ENCODE peak calls at places on chromosomes 7 and 10, in four cellular contexts. S is GM23248, G is A549, E is lower lobe of right lung. F is an unnamed sample. For H3K4me1, the result is how much of the 10 kb centered on the place peaks cover.

GRCh38 chr7:92953657-92954056 is 117.3 kb upstream of the CDK6 start:
- DNase-seq in S (peak), G (no peak), E (no peak), F (no peak)

GRCh38 chr10:22505923-22506685 is 160.8 kb downstream of the SPAG6 start:
- DNase-seq in S (peak), G (no peak), E (no peak), F (no peak)

GRCh38 chr7:103148131-103148993 is 537 bp downstream of the NAPEPLD start:
- DNase-seq in S (peak), G (no peak), E (no peak), F (no peak)

GRCh38 chr10:131617113-131617877 is 283.5 kb upstream of the PPP2R2D start:
- DNase-seq in S (no peak), G (no peak), E (no peak), F (no peak)

GRCh38 chr10:130050721-130051120 is 59.9 kb downstream of the C10orf143 start:
- DNase-seq in S (no peak), G (no peak), E (no peak), F (no peak)

GRCh38 chr7:158549176-158549833 is 38.3 kb downstream of the PTPRN2 start:
- DNase-seq in S (peak), G (no peak), E (peak), F (peak)

GRCh38 chr10:8656261-8656660 is 601.8 kb downstream of the GATA3 start:
- DNase-seq in S (no peak), G (no peak), E (no peak), F (no peak)

GRCh38 chr7:50832744-50833143 is 50.0 kb upstream of the GRB10 start:
- DNase-seq in S (peak), G (peak), E (no peak), F (no peak)

GRCh38 chr10:71391701-71392100 is 5.0 kb upstream of the CDH23 start:
- DNase-seq in S (no peak), G (no peak), E (no peak), F (no peak)

GRCh38 chr10:122981066-122981464 is 864 bp downstream of the PSTK start:
- DNase-seq in S (peak), G (peak), E (no peak), F (no peak)

GRCh38 chr7:29588900-29589696 is 25.5 kb downstream of the PRR15 start:
- DNase-seq in S (peak), G (peak), E (no peak), F (no peak)

GRCh38 chr7:55245271-55245723 is 119.8 kb upstream of the LANCL2 start:
- DNase-seq in S (peak), G (no peak), E (no peak), F (no peak)

GRCh38 chr10:35398355-35398754 is 62.0 kb downstream of the CCNY start:
- DNase-seq in S (peak), G (no peak), E (no peak), F (no peak)

GRCh38 chr10:119247550-119247894 is 40.2 kb downstream of the GRK5 start:
- DNase-seq in S (no peak), G (no peak), E (no peak), F (no peak)

GRCh38 chr10:53650794-53651193 is 878.2 kb upstream of the MBL2 start:
- DNase-seq in S (no peak), G (no peak), E (no peak), F (no peak)

GRCh38 chr10:71236286-71236685 is 23.9 kb downstream of the UNC5B start:
- DNase-seq in S (no peak), G (no peak), E (no peak), F (peak)

GRCh38 chr10:71268751-71269150 is 50.3 kb upstream of the SLC29A3 start:
- DNase-seq in S (peak), G (no peak), E (no peak), F (no peak)

GRCh38 chr10:111204880-111205279 is 128.1 kb downstream of the ADRA2A start:
- DNase-seq in S (no peak), G (no peak), E (no peak), F (no peak)

GRCh38 chr10:97270523-97271154 is 21.8 kb downstream of the ARHGAP19 start:
- DNase-seq in S (peak), G (no peak), E (no peak), F (no peak)

GRCh38 chr7:22442187-22442886 is 57.7 kb downstream of the STEAP1B start:
- DNase-seq in S (no peak), G (no peak), E (peak), F (no peak)

DNA sequence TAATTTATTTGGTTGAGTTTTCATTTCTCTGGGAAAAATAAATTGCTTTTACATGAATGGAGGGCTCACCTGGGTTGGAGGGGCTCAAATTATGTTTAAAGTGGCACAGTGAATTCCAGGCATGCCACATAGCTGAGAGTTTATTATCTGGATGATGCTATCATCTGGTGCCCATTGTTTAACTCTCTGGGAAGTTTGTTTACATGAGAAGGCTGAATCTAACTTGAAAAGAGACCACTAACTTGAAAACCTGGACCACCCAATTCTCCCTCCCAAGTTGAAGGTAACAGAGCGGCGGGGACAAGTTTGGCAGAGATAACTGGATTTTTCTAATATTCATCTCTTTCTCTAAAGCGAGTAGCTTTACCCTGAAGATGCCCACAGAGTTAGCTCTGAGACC is 321.5 kb upstream of the GHITM start:
- DNase-seq in S (no peak), G (no peak), E (no peak), F (no peak)
- H3K4me1 ChIP-seq in S (under half), G (under half), E (under half), F (under half)

GRCh38 chr7:133053321-133053891 is 28.5 kb downstream of the CHCHD3 start:
- DNase-seq in S (peak), G (peak), E (no peak), F (no peak)

GRCh38 chr7:133051719-133052118 is 30.2 kb downstream of the CHCHD3 start:
- DNase-seq in S (no peak), G (no peak), E (no peak), F (no peak)

GRCh38 chr7:133052357-133052756 is 29.5 kb downstream of the CHCHD3 start:
- DNase-seq in S (peak), G (no peak), E (no peak), F (no peak)

GRCh38 chr7:133054167-133054840 is 27.6 kb downstream of the CHCHD3 start:
- DNase-seq in S (peak), G (no peak), E (no peak), F (no peak)

GRCh38 chr7:133052826-133053225 is 29.1 kb downstream of the CHCHD3 start:
- DNase-seq in S (no peak), G (no peak), E (no peak), F (no peak)
- H3K4me3 ChIP-seq in S (peak), G (no peak), E (no peak), F (no peak)

GRCh38 chr10:11473128-11473760 is 138.2 kb downstream of the USP6NL start:
- DNase-seq in S (no peak), G (no peak), E (no peak), F (no peak)
- H3K4me1 ChIP-seq in S (under half), G (under half), E (under half), F (under half)

DNA sequence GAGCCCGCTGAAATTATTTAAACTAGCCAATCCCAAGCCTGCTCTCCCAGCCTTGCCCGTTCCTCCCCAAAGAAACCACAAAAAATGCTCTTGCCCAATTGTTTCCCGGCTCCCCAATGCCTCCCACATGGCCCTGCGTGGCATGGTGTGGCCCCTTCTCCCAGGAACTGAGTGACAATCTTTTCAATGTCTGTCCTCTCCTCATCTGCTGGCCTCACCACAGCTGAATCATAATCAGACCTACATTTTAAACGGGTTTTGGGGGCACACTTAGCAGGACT is 201.5 kb downstream of the PRPF18 start:
- DNase-seq in S (peak), G (no peak), E (no peak), F (no peak)
- H3K4me3 ChIP-seq in S (no peak), G (no peak), E (no peak), F (no peak)

GRCh38 chr7:148718431-148718830 is 19.7 kb downstream of the CUL1 start:
- DNase-seq in S (no peak), G (no peak), E (no peak), F (no peak)
- H3K4me1 ChIP-seq in S (under half), G (under half), E (half or more), F (under half)